ENCODE peak calls at places on chromosomes 12 and 14, in eight cellular contexts. K is tibial artery, C is IMR-90, S is pancreas, I is heart left ventricle, F is left lung, O is cardiac muscle cell, N is astrocyte. H is an unnamed sample.
A peak's percentile ranks its signal among the peaks of the same experiment; 100 is the strongest.

GRCh38 chr12:59086124-59086523 is 165.8 kb upstream of the LRIG3 start:
- DNase-seq in O (no peak), I (no peak), C (no peak), N (peak; percentile 59), S (no peak), F (no peak), K (no peak), H (no peak)

GRCh38 chr12:47763481-47764344 is 5.0 kb upstream of the RAPGEF3 start:
- DNase-seq in N (no peak), I (peak; percentile 33), C (no peak), O (no peak), F (no peak), S (no peak), K (no peak), H (no peak)

GRCh38 chr12:81209001-81209400 is 131.1 kb downstream of the ACSS3 start:
- DNase-seq in N (peak; percentile 24), S (no peak), I (no peak), F (no peak), O (no peak), C (peak; percentile 8), K (no peak), H (no peak)

GRCh38 chr12:94848966-94849365 is 154.5 kb downstream of the NDUFA12 start:
- DNase-seq in C (no peak), S (no peak), I (no peak), F (no peak), O (no peak), N (no peak), K (no peak), H (no peak)

GRCh38 chr12:68913682-68914081 is 19.3 kb downstream of the CPM start:
- DNase-seq in C (peak; percentile 37), O (no peak), K (no peak), S (no peak), N (peak; percentile 50), I (no peak), F (no peak), H (no peak)

GRCh38 chr14:56555921-56556570 is 23.6 kb upstream of the TMEM260 start:
- DNase-seq in F (no peak), O (peak; percentile 35), C (peak; percentile 43), K (no peak), N (peak; percentile 24), S (no peak), I (no peak), H (no peak)

GRCh38 chr14:25884657-25885056 is 713.2 kb downstream of the NOVA1 start:
- DNase-seq in F (no peak), I (no peak), O (no peak), N (no peak), C (no peak), K (no peak), S (no peak), H (no peak)

GRCh38 chr14:35402323-35403084 is 2.0 kb downstream of the NFKBIA start:
- DNase-seq in K (no peak), O (no peak), F (no peak), C (peak; percentile 56), I (no peak), N (no peak), S (no peak), H (peak; percentile 71)

GRCh38 chr12:28369483-28369882 is 179.2 kb downstream of the CCDC91 start:
- DNase-seq in C (no peak), N (no peak), S (no peak), I (no peak), K (no peak), O (no peak), F (no peak), H (no peak)

GRCh38 chr12:31491819-31492598 is 98.9 kb downstream of the DENND5B start:
- DNase-seq in K (no peak), O (no peak), N (peak; percentile 93), F (no peak), S (peak; percentile 21), C (peak; percentile 85), I (no peak), H (no peak)

GRCh38 chr12:109154485-109155438 is 38.4 kb downstream of the ACACB start:
- DNase-seq in S (peak; percentile 83), N (peak; percentile 60), O (peak; percentile 86), C (peak; percentile 53), I (peak; percentile 91), K (peak; percentile 77), F (peak; percentile 86), H (peak; percentile 79)

GRCh38 chr14:92599786-92600185 is 86.2 kb downstream of the RIN3 start:
- DNase-seq in N (no peak), I (no peak), F (no peak), C (peak; percentile 10), S (no peak), O (no peak), K (no peak), H (no peak)

GRCh38 chr12:89618113-89618862 is 90.3 kb downstream of the ATP2B1 start:
- DNase-seq in I (no peak), F (no peak), C (no peak), S (no peak), N (no peak), K (no peak), O (no peak), H (no peak)

GRCh38 chr12:6953417-6954315 is 2.5 kb downstream of the PTPN6 start:
- DNase-seq in F (peak; percentile 83), I (peak; percentile 80), N (peak; percentile 20), S (peak; percentile 63), K (peak; percentile 65), O (no peak), C (no peak), H (peak; percentile 74)

GRCh38 chr12:91523831-91524230 is 341.2 kb upstream of the DCN start:
- DNase-seq in O (no peak), I (no peak), F (no peak), S (no peak), C (no peak), K (no peak), N (no peak), H (no peak)

GRCh38 chr14:41457393-41457792 is 149.3 kb upstream of the LRFN5 start:
- DNase-seq in I (no peak), K (no peak), C (no peak), O (no peak), S (no peak), N (no peak), F (no peak), H (no peak)

GRCh38 chr12:124766745-124767074 is 97.0 kb downstream of the SCARB1 start:
- DNase-seq in C (no peak), F (no peak), I (no peak), O (no peak), K (no peak), S (no peak), N (no peak), H (no peak)

GRCh38 chr12:124764451-124764850 is 99.2 kb downstream of the SCARB1 start:
- DNase-seq in C (peak; percentile 74), I (no peak), S (no peak), F (no peak), N (peak; percentile 77), O (no peak), K (peak; percentile 73), H (no peak)

GRCh38 chr12:124764870-124765570 is 98.6 kb downstream of the SCARB1 start:
- DNase-seq in N (peak; percentile 98), O (no peak), C (peak; percentile 89), S (no peak), F (no peak), I (no peak), K (peak; percentile 78), H (no peak)

GRCh38 chr12:124767075-124767821 is 96.4 kb downstream of the SCARB1 start:
- DNase-seq in I (peak; percentile 90), S (peak; percentile 55), N (no peak), K (peak; percentile 66), F (peak; percentile 81), C (peak; percentile 53), O (peak; percentile 83), H (peak; percentile 69)

GRCh38 chr12:124765571-124766489 is 97.8 kb downstream of the SCARB1 start:
- DNase-seq in N (peak; percentile 52), O (no peak), C (no peak), S (no peak), I (no peak), F (no peak), K (no peak), H (no peak)
- H3K27ac ChIP-seq in N (peak overlapping the region; percentile 42), O (peak overlapping the region; percentile 35), C (peak overlapping the region; percentile 65), S (no peak overlapping the region), I (peak overlapping the region; percentile 71), F (peak overlapping the region; percentile 69), K (peak overlapping the region; percentile 59), H (no peak overlapping the region)

GRCh38 chr12:51056242-51056641 is 8.1 kb downstream of the LETMD1 start:
- DNase-seq in S (no peak), F (peak; percentile 67), C (peak; percentile 54), I (no peak), K (peak; percentile 36), O (no peak), N (peak; percentile 29), H (no peak)
- H3K27ac ChIP-seq in S (no peak overlapping the region), F (peak overlapping the region; percentile 5), C (no peak overlapping the region), I (no peak overlapping the region), K (no peak overlapping the region), O (no peak overlapping the region), N (no peak overlapping the region), H (no peak overlapping the region)

GRCh38 chr12:128796439-128797118 is 27.2 kb downstream of the SLC15A4 start:
- DNase-seq in F (no peak), O (no peak), K (no peak), C (no peak), S (no peak), N (no peak), I (no peak), H (no peak)
- H3K27ac ChIP-seq in F (no peak overlapping the region), O (no peak overlapping the region), K (no peak overlapping the region), C (peak overlapping the region; percentile 83), S (no peak overlapping the region), N (peak overlapping the region; percentile 88), I (no peak overlapping the region), H (no peak overlapping the region)

DNA sequence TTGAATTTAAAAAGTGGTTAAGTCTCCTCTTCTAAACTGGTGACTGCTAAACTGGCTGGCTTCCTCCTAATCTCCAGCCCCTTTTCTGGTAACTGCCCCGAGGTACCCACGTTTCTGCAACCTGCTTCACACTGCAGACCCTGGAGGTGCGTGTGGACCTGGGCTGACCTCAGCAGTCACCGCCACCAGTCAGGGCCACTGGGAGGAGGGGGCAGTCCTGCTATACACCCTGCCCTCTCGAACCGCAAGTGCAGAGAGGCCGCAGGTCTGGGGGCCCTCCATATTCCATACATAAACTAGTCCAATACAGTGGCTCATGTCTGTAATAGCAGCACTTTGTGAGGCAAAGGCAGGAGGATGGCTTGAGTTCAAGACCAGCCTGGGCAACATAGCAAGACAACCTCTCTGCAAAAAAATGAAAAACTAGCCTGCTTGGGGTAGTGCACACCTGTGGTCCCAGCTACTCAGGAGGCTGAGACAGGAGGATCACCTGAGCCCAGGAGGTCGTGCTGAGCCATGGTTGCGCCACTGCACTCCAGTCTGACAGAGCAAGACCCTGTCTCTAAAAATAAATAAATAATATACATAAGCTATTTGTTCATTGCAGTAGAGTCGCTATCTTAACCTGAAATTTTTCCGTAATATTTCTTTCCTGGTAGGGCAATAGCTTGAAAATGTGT is 25.6 kb downstream of the VPS37B start:
- DNase-seq in I (peak; percentile 30), C (no peak), S (peak; percentile 13), O (no peak), N (no peak), K (no peak), F (peak; percentile 26), H (no peak)
- H3K27ac ChIP-seq in I (no peak overlapping the region), C (no peak overlapping the region), S (peak overlapping the region; percentile 82), O (no peak overlapping the region), N (no peak overlapping the region), K (peak overlapping the region; percentile 65), F (peak overlapping the region; percentile 87), H (no peak overlapping the region)

DNA sequence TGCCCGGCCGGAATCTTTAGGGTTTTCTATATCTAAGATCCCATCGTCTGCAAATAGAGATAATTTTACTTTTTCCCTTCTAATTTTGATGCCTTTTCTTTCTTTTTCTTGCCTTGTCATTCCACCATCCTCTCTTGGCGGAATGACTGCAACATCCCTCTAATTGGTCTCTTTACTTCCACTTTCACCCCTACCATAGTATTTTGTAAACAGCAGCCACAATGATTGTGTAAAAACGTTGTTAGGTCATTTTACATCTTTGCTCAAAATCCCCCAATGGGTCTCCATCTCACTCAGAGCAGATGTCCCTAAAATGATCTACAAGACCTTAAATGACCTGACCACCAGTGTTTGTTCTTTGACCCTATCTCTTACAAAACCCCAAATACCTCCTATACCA is 80.0 kb upstream of the STAC3 start:
- DNase-seq in I (no peak), C (no peak), N (no peak), F (no peak), S (no peak), K (no peak), O (no peak), H (no peak)
- H3K27ac ChIP-seq in I (no peak overlapping the region), C (no peak overlapping the region), N (no peak overlapping the region), F (no peak overlapping the region), S (no peak overlapping the region), K (no peak overlapping the region), O (no peak overlapping the region), H (no peak overlapping the region)